ENCODE peak calls at places on chromosomes 1 and 21, in seven cellular contexts. G is GM06990, T is body of pancreas, K is WTC11, A is CD14-positive monocyte, U is fibroblast of mammary gland, M is cardiac muscle cell. O is an unnamed sample.

GRCh38 chr21:32330784-32331311 is 32.2 kb downstream of the MRAP start:
- DNase-seq in G (no peak), T (no peak), K (no peak), A (no peak), U (no peak), M (no peak), O (no peak)

GRCh38 chr1:54705153-54705552 is 10.5 kb upstream of the TTC4 start:
- DNase-seq in G (no peak), T (no peak), K (no peak), A (no peak), U (no peak), M (no peak), O (no peak)

GRCh38 chr1:31218705-31219104 is 21.0 kb downstream of the NKAIN1 start:
- DNase-seq in G (no peak), T (no peak), K (no peak), A (no peak), U (no peak), M (no peak), O (no peak)

GRCh38 chr1:51310871-51311613 is 19.3 kb downstream of the TTC39A start:
- DNase-seq in G (no peak), T (no peak), K (no peak), A (no peak), U (peak; percentile 47), M (no peak), O (no peak)

GRCh38 chr1:7574121-7575040 is 196.7 kb upstream of the VAMP3 start:
- DNase-seq in G (no peak), T (peak; percentile 75), K (no peak), A (peak; percentile 29), U (peak; percentile 4), M (no peak), O (no peak)

GRCh38 chr1:27621067-27621920 is 13.7 kb downstream of the FGR start:
- DNase-seq in G (no peak), T (no peak), K (no peak), A (no peak), U (peak; percentile 66), M (no peak), O (no peak)

GRCh38 chr1:214004014-214004413 is 16.2 kb downstream of the PROX1 start:
- DNase-seq in G (no peak), T (no peak), K (no peak), A (no peak), U (no peak), M (no peak), O (no peak)

GRCh38 chr1:248807067-248807737 is 18.5 kb downstream of the SH3BP5L start:
- DNase-seq in G (no peak), T (peak; percentile 63), K (peak; percentile 66), A (peak; percentile 63), U (peak; percentile 48), M (peak; percentile 75), O (peak; percentile 66)

GRCh38 chr1:4963251-4963650 is 308.8 kb downstream of the AJAP1 start:
- DNase-seq in G (no peak), T (no peak), K (no peak), A (no peak), U (peak; percentile 6), M (no peak), O (no peak)

DNA sequence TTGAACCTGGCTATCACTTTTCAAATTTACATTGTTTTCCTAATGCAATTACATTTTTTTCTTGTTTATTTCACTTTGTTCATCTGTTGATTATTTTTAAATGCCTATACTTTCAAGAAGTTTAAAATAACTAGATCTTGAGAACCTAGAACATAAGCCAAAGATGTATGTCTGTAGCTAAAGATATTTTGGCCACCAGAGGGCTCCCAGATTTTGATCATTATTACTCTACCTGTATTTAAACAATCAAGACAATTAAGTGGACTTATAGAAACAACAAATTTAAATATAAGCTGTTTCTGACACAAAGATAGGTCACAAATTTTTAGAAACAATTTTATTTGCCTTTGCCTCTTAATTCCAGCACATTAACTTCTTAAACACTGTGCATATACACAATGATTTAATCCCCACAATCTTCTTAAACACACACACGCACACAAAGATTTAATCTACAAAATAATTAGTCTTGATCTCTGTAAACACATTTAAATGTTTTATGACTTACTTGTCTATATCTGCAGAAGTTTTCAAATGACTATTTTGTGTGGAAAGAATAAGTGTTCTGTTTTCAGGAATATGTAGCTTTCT is 380.0 kb downstream of the DSCAM start:
- DNase-seq in G (no peak), T (no peak), K (no peak), A (no peak), U (peak; percentile 0), M (peak; percentile 60), O (no peak)
- TF ChIP-seq CTCF in G (no peak), T (peak; percentile 70), K (no peak), A (peak; percentile 34), U (no peak), M (no peak), O (no peak)

GRCh38 chr1:194825382-194825781 is 1639.0 kb upstream of the B3GALT2 start:
- DNase-seq in G (no peak), T (no peak), K (no peak), A (no peak), U (no peak), M (no peak), O (no peak)
- TF ChIP-seq CTCF in G (no peak), T (no peak), K (no peak), A (no peak), U (no peak), M (no peak), O (no peak)

DNA sequence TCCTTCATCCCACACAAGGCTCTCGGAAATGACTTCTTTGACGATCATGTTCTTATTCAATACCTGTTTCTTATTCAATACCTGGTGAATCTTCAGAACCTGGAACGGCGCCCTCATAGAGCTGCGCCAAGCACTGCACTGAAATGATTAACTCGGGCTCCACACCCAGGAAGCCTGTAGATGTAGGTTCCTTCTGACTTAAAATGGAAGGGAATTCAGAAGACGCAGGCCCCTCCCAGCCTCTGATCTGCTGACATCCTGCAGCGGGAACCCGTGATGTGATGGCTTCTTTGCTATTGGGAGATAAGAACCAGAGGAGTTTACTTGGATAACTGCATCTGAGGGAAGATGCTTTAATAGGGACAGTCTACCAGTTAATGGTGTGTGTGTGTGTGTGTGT is 380.1 kb downstream of the SIPA1L2 start:
- DNase-seq in G (no peak), T (no peak), K (no peak), A (no peak), U (no peak), M (no peak), O (no peak)
- TF ChIP-seq CTCF in G (no peak), T (no peak), K (no peak), A (no peak), U (no peak), M (no peak), O (no peak)

DNA sequence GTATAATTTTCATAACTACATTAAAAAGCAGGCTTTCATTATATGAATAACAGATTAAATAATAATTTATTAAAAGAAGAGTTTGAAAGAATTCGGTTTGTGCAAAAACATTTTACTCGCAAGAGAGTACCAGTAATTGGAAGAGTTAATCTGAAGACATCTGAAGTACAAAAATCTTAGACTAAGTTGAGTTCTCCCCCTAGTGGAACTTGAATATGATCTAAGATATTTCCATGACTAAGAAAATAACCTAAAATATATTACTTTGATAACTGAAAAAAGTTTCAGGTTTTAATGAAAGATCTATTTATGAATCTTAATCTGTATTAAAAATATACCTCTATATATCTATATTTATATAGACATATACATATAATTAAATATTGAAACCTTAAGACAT is 112.5 kb upstream of the GFI1 start:
- DNase-seq in G (no peak), T (no peak), K (no peak), A (no peak), U (peak; percentile 64), M (peak; percentile 2), O (peak; percentile 39)
- TF ChIP-seq CTCF in G (peak; percentile 28), T (peak; percentile 33), K (no peak), A (peak; percentile 37), U (peak; percentile 43), M (peak; percentile 51), O (peak; percentile 53)

O was measured in GM13977.